ENCODE peak calls at places on chromosomes 11 and 22, in seven cellular contexts. One of them, this sample, is unnamed.

GRCh38 chr11:57479925-57480324 is 19.6 kb downstream of the RTN4RL2 start:
- DNase-seq in endothelial cell: no peak
- DNase-seq in GM20000: no peak
- DNase-seq in lower leg skin: no peak
- DNase-seq in fibroblast of lung: no peak
- DNase-seq in GM10248: no peak
- DNase-seq in suprapubic skin: no peak
- DNase-seq in this sample: no peak

GRCh38 chr22:34804588-34804987 is 261.4 kb upstream of the ISX start:
- DNase-seq in endothelial cell: no peak
- DNase-seq in GM20000: no peak
- DNase-seq in lower leg skin: no peak
- DNase-seq in fibroblast of lung: no peak
- DNase-seq in GM10248: no peak
- DNase-seq in suprapubic skin: no peak
- DNase-seq in this sample: no peak

GRCh38 chr22:22881116-22882032 is 6.2 kb upstream of the IGLL5 start:
- DNase-seq in endothelial cell: no peak
- DNase-seq in GM20000: peak; percentile 53
- DNase-seq in lower leg skin: peak; percentile 52
- DNase-seq in fibroblast of lung: no peak
- DNase-seq in GM10248: peak; percentile 55
- DNase-seq in suprapubic skin: no peak
- DNase-seq in this sample: no peak

GRCh38 chr22:46922037-46922436 is 159.6 kb downstream of the TBC1D22A start:
- DNase-seq in endothelial cell: no peak
- DNase-seq in GM20000: no peak
- DNase-seq in lower leg skin: no peak
- DNase-seq in fibroblast of lung: no peak
- DNase-seq in GM10248: no peak
- DNase-seq in suprapubic skin: no peak
- DNase-seq in this sample: no peak

GRCh38 chr11:26651916-26652315 is 69.9 kb downstream of the SLC5A12 start:
- DNase-seq in endothelial cell: no peak
- DNase-seq in GM20000: no peak
- DNase-seq in lower leg skin: no peak
- DNase-seq in fibroblast of lung: peak; percentile 2
- DNase-seq in GM10248: no peak
- DNase-seq in suprapubic skin: no peak
- DNase-seq in this sample: no peak

GRCh38 chr22:31830721-31831070 is 76.9 kb downstream of the DEPDC5 start:
- DNase-seq in endothelial cell: no peak
- DNase-seq in GM20000: no peak
- DNase-seq in lower leg skin: no peak
- DNase-seq in fibroblast of lung: no peak
- DNase-seq in GM10248: no peak
- DNase-seq in suprapubic skin: no peak
- DNase-seq in this sample: no peak

GRCh38 chr22:34847072-34847471 is 218.9 kb upstream of the ISX start:
- DNase-seq in endothelial cell: no peak
- DNase-seq in GM20000: no peak
- DNase-seq in lower leg skin: no peak
- DNase-seq in fibroblast of lung: peak; percentile 47
- DNase-seq in GM10248: peak; percentile 20
- DNase-seq in suprapubic skin: no peak
- DNase-seq in this sample: no peak

GRCh38 chr11:66892926-66893325 is 36.1 kb downstream of the LRFN4 start:
- DNase-seq in endothelial cell: no peak
- DNase-seq in GM20000: no peak
- DNase-seq in lower leg skin: no peak
- DNase-seq in fibroblast of lung: peak; percentile 8
- DNase-seq in GM10248: no peak
- DNase-seq in suprapubic skin: no peak
- DNase-seq in this sample: no peak

GRCh38 chr11:131579932-131580387 is 209.5 kb downstream of the NTM start:
- DNase-seq in endothelial cell: peak; percentile 65
- DNase-seq in GM20000: peak; percentile 47
- DNase-seq in lower leg skin: no peak
- DNase-seq in fibroblast of lung: peak; percentile 97
- DNase-seq in GM10248: peak; percentile 55
- DNase-seq in suprapubic skin: no peak
- DNase-seq in this sample: no peak
- TF ChIP-seq CTCF in endothelial cell: peak; percentile 63
- TF ChIP-seq CTCF in GM20000: peak; percentile 53
- TF ChIP-seq CTCF in lower leg skin: no peak
- TF ChIP-seq CTCF in fibroblast of lung: peak; percentile 66
- TF ChIP-seq CTCF in GM10248: peak; percentile 59
- TF ChIP-seq CTCF in suprapubic skin: peak; percentile 40
- TF ChIP-seq CTCF in this sample: no peak

DNA sequence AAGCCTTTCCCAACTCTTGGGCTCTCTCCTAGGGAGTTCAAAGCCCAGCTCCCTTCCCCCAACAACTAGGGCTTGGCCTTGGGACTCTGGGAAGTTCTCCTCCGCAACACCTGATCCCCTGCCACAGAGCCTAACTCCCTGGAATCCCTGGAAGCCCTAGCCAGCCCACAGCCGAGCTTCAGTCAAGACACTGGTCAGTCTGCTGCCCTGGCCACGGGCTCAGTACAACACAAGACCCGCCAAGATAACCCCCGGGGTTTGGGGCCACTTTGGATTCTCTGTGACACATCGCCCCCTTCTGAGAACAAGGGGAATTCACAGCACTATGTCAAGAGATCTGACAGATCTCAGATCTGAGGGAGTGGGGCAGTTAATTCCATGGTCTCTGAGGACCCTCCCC is 58.3 kb downstream of the SLC22A12 start:
- DNase-seq in endothelial cell: peak; percentile 43
- DNase-seq in GM20000: no peak
- DNase-seq in lower leg skin: no peak
- DNase-seq in fibroblast of lung: no peak
- DNase-seq in GM10248: no peak
- DNase-seq in suprapubic skin: no peak
- DNase-seq in this sample: no peak
- TF ChIP-seq CTCF in endothelial cell: peak; percentile 55
- TF ChIP-seq CTCF in GM20000: peak; percentile 27
- TF ChIP-seq CTCF in lower leg skin: no peak
- TF ChIP-seq CTCF in fibroblast of lung: peak; percentile 22
- TF ChIP-seq CTCF in GM10248: peak; percentile 44
- TF ChIP-seq CTCF in suprapubic skin: peak; percentile 20
- TF ChIP-seq CTCF in this sample: no peak

DNA sequence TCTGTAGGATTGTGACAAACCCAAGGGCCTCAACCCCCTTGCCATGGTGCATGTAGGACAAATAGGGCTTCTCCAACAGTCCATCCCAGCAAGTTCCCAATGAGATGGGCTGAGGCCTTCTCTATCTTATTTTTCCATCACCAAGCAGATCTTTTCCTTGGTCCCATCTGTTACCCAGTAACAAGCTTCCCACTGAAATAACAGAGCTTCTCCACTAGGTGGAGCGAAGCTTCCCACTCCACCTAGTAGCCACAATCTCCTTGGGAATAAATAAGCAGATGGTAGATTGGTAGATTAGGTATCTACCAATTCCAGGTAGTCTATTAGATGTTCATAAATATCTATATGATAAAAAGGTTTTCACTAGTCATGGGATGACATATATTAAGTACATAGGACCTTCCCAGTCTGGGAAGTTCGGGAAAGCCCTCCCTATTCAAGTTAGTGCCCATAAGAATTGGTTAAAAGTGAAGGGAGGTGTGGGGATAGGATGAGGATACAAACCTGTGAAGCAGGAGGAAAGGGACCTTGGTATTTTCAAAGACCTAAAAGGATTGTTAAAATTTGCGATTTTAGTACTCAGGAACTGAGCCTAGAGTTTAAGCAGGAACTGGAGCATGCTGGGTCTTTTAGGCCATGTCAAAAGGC is 5.9 kb upstream of the OR52L1 start:
- DNase-seq in endothelial cell: no peak
- DNase-seq in GM20000: peak; percentile 46
- DNase-seq in lower leg skin: no peak
- DNase-seq in fibroblast of lung: peak; percentile 0
- DNase-seq in GM10248: peak; percentile 29
- DNase-seq in suprapubic skin: no peak
- DNase-seq in this sample: no peak
- TF ChIP-seq CTCF in endothelial cell: peak; percentile 76
- TF ChIP-seq CTCF in GM20000: peak; percentile 41
- TF ChIP-seq CTCF in lower leg skin: no peak
- TF ChIP-seq CTCF in fibroblast of lung: peak; percentile 47
- TF ChIP-seq CTCF in GM10248: peak; percentile 40
- TF ChIP-seq CTCF in suprapubic skin: peak; percentile 30
- TF ChIP-seq CTCF in this sample: no peak

DNA sequence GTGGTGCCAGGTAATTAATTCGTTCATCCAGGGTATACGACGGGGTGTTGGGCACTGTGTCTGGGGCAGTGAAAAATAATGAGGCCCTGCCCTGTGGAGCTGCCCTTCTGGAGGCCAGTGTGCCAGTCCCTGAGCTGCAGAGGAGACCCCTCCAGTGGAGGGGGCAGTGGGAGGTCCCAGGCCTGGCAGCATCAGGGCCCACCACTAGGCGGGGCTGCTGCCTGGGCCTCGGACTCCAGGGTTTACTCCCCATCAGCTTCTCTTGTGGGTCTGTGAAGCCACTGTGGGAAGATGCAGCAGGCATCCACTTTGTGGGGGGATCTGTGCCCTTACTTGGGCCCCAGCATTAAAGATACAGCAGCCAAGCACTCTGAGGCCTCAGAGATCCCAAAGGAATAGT is 17.4 kb upstream of the TMPRSS6 start:
- DNase-seq in endothelial cell: no peak
- DNase-seq in GM20000: no peak
- DNase-seq in lower leg skin: no peak
- DNase-seq in fibroblast of lung: no peak
- DNase-seq in GM10248: no peak
- DNase-seq in suprapubic skin: no peak
- DNase-seq in this sample: no peak
- TF ChIP-seq CTCF in endothelial cell: peak; percentile 33
- TF ChIP-seq CTCF in GM20000: peak; percentile 14
- TF ChIP-seq CTCF in lower leg skin: no peak
- TF ChIP-seq CTCF in fibroblast of lung: peak; percentile 8
- TF ChIP-seq CTCF in GM10248: peak; percentile 35
- TF ChIP-seq CTCF in suprapubic skin: peak; percentile 16
- TF ChIP-seq CTCF in this sample: no peak

GRCh38 chr11:5317301-5317700 is 6.8 kb downstream of the OR51B2 start:
- DNase-seq in endothelial cell: no peak
- DNase-seq in GM20000: no peak
- DNase-seq in lower leg skin: no peak
- DNase-seq in fibroblast of lung: no peak
- DNase-seq in GM10248: no peak
- DNase-seq in suprapubic skin: no peak
- DNase-seq in this sample: no peak
- TF ChIP-seq CTCF in endothelial cell: no peak
- TF ChIP-seq CTCF in GM20000: no peak
- TF ChIP-seq CTCF in lower leg skin: no peak
- TF ChIP-seq CTCF in fibroblast of lung: no peak
- TF ChIP-seq CTCF in GM10248: no peak
- TF ChIP-seq CTCF in suprapubic skin: no peak
- TF ChIP-seq CTCF in this sample: no peak

DNA sequence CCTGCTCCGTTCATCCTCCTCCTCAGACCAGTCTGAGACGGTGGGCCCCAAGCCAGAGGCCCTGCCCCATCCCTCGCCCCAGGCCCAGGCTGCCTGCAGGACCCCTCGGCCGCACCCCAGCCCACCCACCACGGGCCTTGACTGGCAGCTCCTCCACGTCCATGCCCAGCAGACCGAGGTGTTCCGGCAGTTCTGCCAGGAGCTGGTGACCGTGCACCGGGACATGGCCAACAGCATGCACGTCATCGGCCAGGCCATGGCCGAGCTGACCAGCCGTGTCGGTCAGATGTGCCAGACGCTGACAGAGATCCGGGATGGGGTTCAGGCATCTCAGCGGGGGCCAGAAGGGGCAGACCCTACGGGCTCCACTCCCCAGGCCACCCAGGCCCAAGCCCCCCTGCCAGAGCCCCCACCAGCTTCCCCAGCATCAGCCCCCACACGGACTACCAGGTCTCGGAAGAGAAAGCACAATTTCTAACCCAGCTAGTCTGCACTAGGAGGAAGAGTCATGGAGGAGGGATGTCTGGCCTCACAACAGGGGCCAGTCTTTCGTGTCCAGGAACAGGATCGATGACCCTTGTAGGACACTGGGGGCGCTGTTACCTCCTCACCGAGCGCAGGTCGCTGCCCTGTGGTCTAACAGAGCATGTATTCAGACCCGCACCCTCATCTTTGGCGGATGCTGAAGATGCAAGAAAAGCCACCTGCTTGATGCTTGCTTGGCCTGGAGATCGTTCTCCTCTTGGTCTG is 66.3 kb downstream of the PRDM11 start:
- DNase-seq in endothelial cell: peak; percentile 46
- DNase-seq in GM20000: no peak
- DNase-seq in lower leg skin: no peak
- DNase-seq in fibroblast of lung: no peak
- DNase-seq in GM10248: no peak
- DNase-seq in suprapubic skin: no peak
- DNase-seq in this sample: no peak
- TF ChIP-seq CTCF in endothelial cell: peak; percentile 43
- TF ChIP-seq CTCF in GM20000: no peak
- TF ChIP-seq CTCF in lower leg skin: no peak
- TF ChIP-seq CTCF in fibroblast of lung: no peak
- TF ChIP-seq CTCF in GM10248: no peak
- TF ChIP-seq CTCF in suprapubic skin: no peak
- TF ChIP-seq CTCF in this sample: no peak

GRCh38 chr11:120324932-120325810 is at the start of gene TLCD5:
- DNase-seq in endothelial cell: peak; percentile 82
- DNase-seq in GM20000: peak; percentile 81
- DNase-seq in lower leg skin: peak; percentile 91
- DNase-seq in fibroblast of lung: peak; percentile 77
- DNase-seq in GM10248: peak; percentile 75
- DNase-seq in suprapubic skin: no peak
- DNase-seq in this sample: no peak
- TF ChIP-seq CTCF in endothelial cell: no peak
- TF ChIP-seq CTCF in GM20000: no peak
- TF ChIP-seq CTCF in lower leg skin: no peak
- TF ChIP-seq CTCF in fibroblast of lung: no peak
- TF ChIP-seq CTCF in GM10248: peak; percentile 16
- TF ChIP-seq CTCF in suprapubic skin: no peak
- TF ChIP-seq CTCF in this sample: no peak

This sample was measured in omental fat pad.